ENCODE peak calls at places on chromosome 15, in eight cellular contexts. One of them, this sample, is unnamed.

GRCh38 chr15:75339531-75340240 is 3.8 kb downstream of the COMMD4 start:
- DNase-seq in fibroblast of lung: no peak
- DNase-seq in foreskin fibroblast: no peak
- DNase-seq in GM06990: no peak
- DNase-seq in PC-9: no peak
- DNase-seq in cardiac fibroblast: no peak
- DNase-seq in Peyer's patch: no peak
- DNase-seq in bronchial epithelial cell: no peak
- DNase-seq in this sample: no peak

GRCh38 chr15:86139828-86140227 is 60.2 kb downstream of the AGBL1 start:
- DNase-seq in fibroblast of lung: no peak
- DNase-seq in bronchial epithelial cell: no peak
- DNase-seq in cardiac fibroblast: no peak
- DNase-seq in GM06990: peak
- DNase-seq in PC-9: peak
- DNase-seq in foreskin fibroblast: no peak
- DNase-seq in Peyer's patch: no peak
- DNase-seq in this sample: no peak

GRCh38 chr15:23532019-23532418 is 33.5 kb upstream of the MKRN3 start:
- DNase-seq in PC-9: no peak
- DNase-seq in cardiac fibroblast: no peak
- DNase-seq in bronchial epithelial cell: peak
- DNase-seq in Peyer's patch: no peak
- DNase-seq in GM06990: no peak
- DNase-seq in fibroblast of lung: no peak
- DNase-seq in foreskin fibroblast: no peak
- DNase-seq in this sample: no peak

GRCh38 chr15:70519616-70520015 is 243.7 kb downstream of the UACA start:
- DNase-seq in fibroblast of lung: no peak
- DNase-seq in Peyer's patch: no peak
- DNase-seq in bronchial epithelial cell: no peak
- DNase-seq in GM06990: no peak
- DNase-seq in PC-9: no peak
- DNase-seq in cardiac fibroblast: no peak
- DNase-seq in foreskin fibroblast: no peak
- DNase-seq in this sample: no peak

GRCh38 chr15:40928351-40928974 is 677 bp upstream of the DLL4 start:
- DNase-seq in cardiac fibroblast: no peak
- DNase-seq in bronchial epithelial cell: no peak
- DNase-seq in foreskin fibroblast: no peak
- DNase-seq in GM06990: no peak
- DNase-seq in Peyer's patch: peak
- DNase-seq in fibroblast of lung: no peak
- DNase-seq in PC-9: peak
- DNase-seq in this sample: no peak

GRCh38 chr15:86865920-86866319 is 786.2 kb downstream of the AGBL1 start:
- DNase-seq in foreskin fibroblast: no peak
- DNase-seq in cardiac fibroblast: no peak
- DNase-seq in fibroblast of lung: peak
- DNase-seq in Peyer's patch: no peak
- DNase-seq in bronchial epithelial cell: no peak
- DNase-seq in GM06990: no peak
- DNase-seq in PC-9: no peak
- DNase-seq in this sample: no peak

GRCh38 chr15:96774216-96774615 is 443.7 kb downstream of the NR2F2 start:
- DNase-seq in cardiac fibroblast: no peak
- DNase-seq in GM06990: no peak
- DNase-seq in bronchial epithelial cell: no peak
- DNase-seq in Peyer's patch: no peak
- DNase-seq in foreskin fibroblast: no peak
- DNase-seq in fibroblast of lung: no peak
- DNase-seq in PC-9: no peak
- DNase-seq in this sample: no peak

GRCh38 chr15:31365655-31366127 is 39.1 kb downstream of the KLF13 start:
- DNase-seq in bronchial epithelial cell: peak
- DNase-seq in cardiac fibroblast: peak
- DNase-seq in PC-9: no peak
- DNase-seq in fibroblast of lung: peak
- DNase-seq in foreskin fibroblast: peak
- DNase-seq in GM06990: peak
- DNase-seq in Peyer's patch: peak
- DNase-seq in this sample: peak

GRCh38 chr15:57460208-57460816 is 84.0 kb downstream of the CGNL1 start:
- DNase-seq in foreskin fibroblast: no peak
- DNase-seq in PC-9: no peak
- DNase-seq in bronchial epithelial cell: no peak
- DNase-seq in cardiac fibroblast: no peak
- DNase-seq in fibroblast of lung: no peak
- DNase-seq in Peyer's patch: no peak
- DNase-seq in GM06990: no peak
- DNase-seq in this sample: no peak

GRCh38 chr15:90664650-90665287 is 52.4 kb upstream of the BLM start:
- DNase-seq in PC-9: peak
- DNase-seq in foreskin fibroblast: peak
- DNase-seq in Peyer's patch: no peak
- DNase-seq in cardiac fibroblast: peak
- DNase-seq in bronchial epithelial cell: no peak
- DNase-seq in fibroblast of lung: peak
- DNase-seq in GM06990: peak
- DNase-seq in this sample: no peak

GRCh38 chr15:89034305-89034704 is 54.0 kb upstream of the ABHD2 start:
- DNase-seq in cardiac fibroblast: peak
- DNase-seq in foreskin fibroblast: no peak
- DNase-seq in bronchial epithelial cell: no peak
- DNase-seq in fibroblast of lung: peak
- DNase-seq in Peyer's patch: no peak
- DNase-seq in PC-9: no peak
- DNase-seq in GM06990: no peak
- DNase-seq in this sample: no peak
- TF ChIP-seq CTCF in cardiac fibroblast: peak
- TF ChIP-seq CTCF in foreskin fibroblast: peak
- TF ChIP-seq CTCF in bronchial epithelial cell: peak
- TF ChIP-seq CTCF in fibroblast of lung: peak
- TF ChIP-seq CTCF in Peyer's patch: no peak
- TF ChIP-seq CTCF in PC-9: peak
- TF ChIP-seq CTCF in GM06990: peak
- TF ChIP-seq CTCF in this sample: peak

GRCh38 chr15:92392462-92392861 is 1.2 kb upstream of the ST8SIA2 start:
- DNase-seq in cardiac fibroblast: no peak
- DNase-seq in Peyer's patch: no peak
- DNase-seq in bronchial epithelial cell: no peak
- DNase-seq in GM06990: no peak
- DNase-seq in foreskin fibroblast: no peak
- DNase-seq in PC-9: no peak
- DNase-seq in fibroblast of lung: no peak
- DNase-seq in this sample: no peak
- H3K4me3 ChIP-seq in cardiac fibroblast: no peak
- H3K4me3 ChIP-seq in Peyer's patch: no peak
- H3K4me3 ChIP-seq in bronchial epithelial cell: no peak
- H3K4me3 ChIP-seq in GM06990: no peak
- H3K4me3 ChIP-seq in foreskin fibroblast: no peak
- H3K4me3 ChIP-seq in PC-9: no peak
- H3K4me3 ChIP-seq in fibroblast of lung: no peak
- H3K4me3 ChIP-seq in this sample: no peak

GRCh38 chr15:50765202-50765967 is at the start of gene SPPL2A:
- DNase-seq in Peyer's patch: peak
- DNase-seq in cardiac fibroblast: peak
- DNase-seq in bronchial epithelial cell: peak
- DNase-seq in foreskin fibroblast: peak
- DNase-seq in fibroblast of lung: peak
- DNase-seq in GM06990: peak
- DNase-seq in PC-9: peak
- DNase-seq in this sample: no peak
- TF ChIP-seq CTCF in Peyer's patch: no peak
- TF ChIP-seq CTCF in cardiac fibroblast: no peak
- TF ChIP-seq CTCF in bronchial epithelial cell: no peak
- TF ChIP-seq CTCF in foreskin fibroblast: no peak
- TF ChIP-seq CTCF in fibroblast of lung: no peak
- TF ChIP-seq CTCF in GM06990: no peak
- TF ChIP-seq CTCF in PC-9: no peak
- TF ChIP-seq CTCF in this sample: no peak

DNA sequence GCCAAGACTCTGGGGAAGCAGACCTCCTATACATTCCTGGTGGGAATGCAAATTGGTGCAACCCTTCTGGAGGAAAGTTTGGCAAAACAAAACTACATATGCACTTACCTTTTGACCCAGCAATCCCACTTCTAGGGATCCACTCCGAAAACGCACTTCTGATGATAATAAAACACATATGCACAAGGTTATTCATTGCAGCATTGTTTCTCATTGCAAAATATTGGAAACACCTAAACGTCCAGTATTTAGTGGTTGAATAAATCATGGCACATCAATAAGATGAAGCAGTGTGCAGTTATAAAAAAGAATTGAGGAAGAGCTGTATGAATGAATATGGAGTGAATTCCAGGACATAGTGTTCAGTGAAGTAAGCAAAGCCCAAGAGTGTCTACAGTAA is 145.4 kb upstream of the ABHD17C start:
- DNase-seq in foreskin fibroblast: no peak
- DNase-seq in Peyer's patch: no peak
- DNase-seq in GM06990: no peak
- DNase-seq in fibroblast of lung: peak
- DNase-seq in PC-9: no peak
- DNase-seq in bronchial epithelial cell: no peak
- DNase-seq in cardiac fibroblast: no peak
- DNase-seq in this sample: no peak
- H3K4me3 ChIP-seq in foreskin fibroblast: peak
- H3K4me3 ChIP-seq in Peyer's patch: no peak
- H3K4me3 ChIP-seq in GM06990: no peak
- H3K4me3 ChIP-seq in fibroblast of lung: peak
- H3K4me3 ChIP-seq in PC-9: no peak
- H3K4me3 ChIP-seq in bronchial epithelial cell: no peak
- H3K4me3 ChIP-seq in cardiac fibroblast: no peak
- H3K4me3 ChIP-seq in this sample: no peak

DNA sequence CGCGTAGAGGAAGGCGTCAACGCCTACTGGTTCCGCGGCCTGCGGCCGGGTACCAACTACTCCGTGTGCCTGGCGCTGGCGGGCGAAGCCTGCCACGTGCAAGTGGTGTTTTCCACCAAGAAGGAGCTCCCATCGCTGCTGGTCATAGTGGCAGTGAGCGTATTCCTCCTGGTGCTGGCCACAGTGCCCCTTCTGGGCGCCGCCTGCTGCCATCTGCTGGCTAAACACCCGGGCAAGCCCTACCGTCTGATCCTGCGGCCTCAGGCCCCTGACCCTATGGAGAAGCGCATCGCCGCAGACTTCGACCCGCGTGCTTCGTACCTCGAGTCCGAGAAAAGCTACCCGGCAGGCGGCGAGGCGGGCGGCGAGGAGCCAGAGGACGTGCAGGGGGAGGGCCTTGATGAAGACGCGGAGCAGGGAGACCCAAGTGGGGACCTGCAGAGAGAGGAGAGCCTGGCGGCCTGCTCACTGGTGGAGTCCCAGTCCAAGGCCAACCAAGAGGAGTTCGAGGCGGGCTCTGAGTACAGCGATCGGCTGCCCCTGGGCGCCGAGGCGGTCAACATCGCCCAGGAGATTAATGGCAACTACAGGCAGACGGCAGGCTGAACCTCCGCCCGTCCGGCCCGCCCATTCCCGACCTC is 4.1 kb downstream of the ISLR2 start:
- DNase-seq in fibroblast of lung: peak
- DNase-seq in foreskin fibroblast: peak
- DNase-seq in cardiac fibroblast: no peak
- DNase-seq in GM06990: peak
- DNase-seq in PC-9: no peak
- DNase-seq in bronchial epithelial cell: peak
- DNase-seq in Peyer's patch: peak
- DNase-seq in this sample: no peak
- TF ChIP-seq CTCF in fibroblast of lung: peak
- TF ChIP-seq CTCF in foreskin fibroblast: peak
- TF ChIP-seq CTCF in cardiac fibroblast: peak
- TF ChIP-seq CTCF in GM06990: peak
- TF ChIP-seq CTCF in PC-9: peak
- TF ChIP-seq CTCF in bronchial epithelial cell: peak
- TF ChIP-seq CTCF in Peyer's patch: peak
- TF ChIP-seq CTCF in this sample: peak

GRCh38 chr15:100923076-100923475 is 3.9 kb downstream of the LRRK1 start:
- DNase-seq in cardiac fibroblast: no peak
- DNase-seq in GM06990: no peak
- DNase-seq in PC-9: no peak
- DNase-seq in Peyer's patch: no peak
- DNase-seq in bronchial epithelial cell: no peak
- DNase-seq in fibroblast of lung: no peak
- DNase-seq in foreskin fibroblast: no peak
- DNase-seq in this sample: no peak

GRCh38 chr15:100920516-100921135 is 1.5 kb downstream of the LRRK1 start:
- DNase-seq in cardiac fibroblast: no peak
- DNase-seq in fibroblast of lung: no peak
- DNase-seq in PC-9: no peak
- DNase-seq in GM06990: peak
- DNase-seq in foreskin fibroblast: no peak
- DNase-seq in Peyer's patch: no peak
- DNase-seq in bronchial epithelial cell: no peak
- DNase-seq in this sample: no peak

GRCh38 chr15:100924436-100924835 is 5.3 kb downstream of the LRRK1 start:
- DNase-seq in Peyer's patch: no peak
- DNase-seq in PC-9: no peak
- DNase-seq in fibroblast of lung: no peak
- DNase-seq in cardiac fibroblast: no peak
- DNase-seq in GM06990: no peak
- DNase-seq in bronchial epithelial cell: no peak
- DNase-seq in foreskin fibroblast: no peak
- DNase-seq in this sample: no peak

GRCh38 chr15:100923902-100924301 is 4.7 kb downstream of the LRRK1 start:
- DNase-seq in cardiac fibroblast: no peak
- DNase-seq in fibroblast of lung: no peak
- DNase-seq in Peyer's patch: no peak
- DNase-seq in GM06990: no peak
- DNase-seq in foreskin fibroblast: no peak
- DNase-seq in bronchial epithelial cell: no peak
- DNase-seq in PC-9: no peak
- DNase-seq in this sample: no peak

DNA sequence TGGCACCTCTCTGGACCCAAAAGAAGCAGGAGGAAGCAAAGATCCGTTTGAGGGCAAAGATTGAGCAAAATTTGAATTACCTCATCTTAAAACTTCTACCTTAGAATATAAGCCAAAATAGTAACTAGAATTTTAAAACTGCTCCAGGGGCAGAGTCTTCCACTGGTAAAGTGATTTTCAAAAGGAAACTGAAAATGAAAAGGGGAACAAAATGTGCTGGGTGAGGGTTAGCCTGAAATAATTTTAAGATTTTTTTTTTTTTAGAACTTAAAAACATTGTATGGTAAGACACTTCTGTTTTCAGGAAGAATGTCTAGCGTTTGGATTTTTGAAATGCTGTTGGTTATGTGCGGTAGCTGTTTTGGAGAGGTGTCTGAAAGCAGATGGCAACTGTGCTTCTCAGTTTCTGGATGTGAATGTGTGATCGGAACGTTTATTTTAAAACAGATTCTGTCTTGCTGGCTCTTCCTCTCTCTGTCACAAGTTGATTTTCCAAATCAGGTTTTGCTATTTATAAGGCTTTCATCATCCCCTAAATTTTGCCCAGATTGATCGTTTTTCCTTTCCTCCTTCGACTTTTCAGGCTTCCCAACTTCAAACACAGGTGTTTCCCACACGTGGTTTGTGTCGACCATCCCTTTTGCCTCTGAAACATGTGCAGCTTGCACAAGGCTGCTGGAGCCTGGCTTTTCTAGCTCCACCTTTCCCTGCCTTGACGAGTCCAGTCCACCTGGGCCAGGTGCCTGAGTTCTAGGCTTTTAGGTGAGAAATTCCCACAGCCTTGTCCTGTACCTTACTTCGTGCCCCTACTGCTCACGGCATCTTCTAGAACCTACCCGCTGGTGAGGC is 3.3 kb downstream of the LRRK1 start:
- DNase-seq in fibroblast of lung: no peak
- DNase-seq in foreskin fibroblast: no peak
- DNase-seq in GM06990: peak
- DNase-seq in Peyer's patch: no peak
- DNase-seq in cardiac fibroblast: no peak
- DNase-seq in bronchial epithelial cell: no peak
- DNase-seq in PC-9: no peak
- DNase-seq in this sample: no peak
- H3K4me3 ChIP-seq in fibroblast of lung: no peak
- H3K4me3 ChIP-seq in foreskin fibroblast: no peak
- H3K4me3 ChIP-seq in GM06990: peak
- H3K4me3 ChIP-seq in Peyer's patch: no peak
- H3K4me3 ChIP-seq in cardiac fibroblast: no peak
- H3K4me3 ChIP-seq in bronchial epithelial cell: no peak
- H3K4me3 ChIP-seq in PC-9: no peak
- H3K4me3 ChIP-seq in this sample: no peak